ENCODE peak calls at places on chromosomes 11 and 22, in seven cellular contexts. P, D, W, Y, B, V and E are unnamed samples.

GRCh38 chr11:29280452-29280851 is 736.4 kb downstream of the KCNA4 start:
- DNase-seq in B (no peak), V (no peak), W (no peak), D (no peak), Y (no peak), P (no peak), E (no peak)

GRCh38 chr11:66749091-66749490 is 20.1 kb upstream of the SPTBN2 start:
- DNase-seq in Y (no peak), V (no peak), D (no peak), B (no peak), W (no peak), P (no peak), E (no peak)

GRCh38 chr11:10019906-10020682 is 273.9 kb downstream of the SBF2 start:
- DNase-seq in B (no peak), P (no peak), Y (no peak), V (no peak), D (no peak), W (no peak), E (no peak)

GRCh38 chr22:28911777-28912669 is 28.7 kb downstream of the ZNRF3 start:
- DNase-seq in D (no peak), Y (no peak), W (no peak), P (no peak), B (no peak), V (no peak), E (no peak)

GRCh38 chr11:2582958-2583604 is 116.7 kb downstream of the KCNQ1OT1 start:
- DNase-seq in V (peak; percentile 9), P (peak; percentile 9), W (no peak), B (no peak), D (peak; percentile 74), Y (no peak), E (peak; percentile 56)

GRCh38 chr11:40517122-40517521 is 942.3 kb downstream of the LRRC4C start:
- DNase-seq in V (no peak), B (no peak), P (no peak), Y (no peak), W (no peak), D (no peak), E (no peak)

GRCh38 chr11:73236879-73237278 is 18.8 kb downstream of the P2RY2 start:
- DNase-seq in W (peak; percentile 58), B (peak; percentile 70), Y (peak; percentile 41), P (peak; percentile 51), D (peak; percentile 78), V (peak; percentile 58), E (peak; percentile 90)

GRCh38 chr11:71542382-71542781 is 4.6 kb downstream of the KRTAP5-8 start:
- DNase-seq in B (no peak), D (no peak), P (no peak), W (no peak), Y (no peak), V (no peak), E (no peak)

GRCh38 chr11:29300441-29300840 is 716.4 kb downstream of the KCNA4 start:
- DNase-seq in D (no peak), B (no peak), P (no peak), Y (no peak), W (no peak), V (no peak), E (no peak)

GRCh38 chr11:116078101-116078561 is 573.9 kb upstream of the CADM1 start:
- DNase-seq in B (peak; percentile 80), D (no peak), W (no peak), P (no peak), V (no peak), Y (peak; percentile 8), E (peak; percentile 40)

GRCh38 chr22:49183826-49184216 is 643.9 kb downstream of the BRD1 start:
- DNase-seq in B (no peak), V (no peak), W (no peak), P (no peak), D (peak; percentile 56), Y (no peak), E (no peak)

GRCh38 chr11:103297900-103298299 is 188.7 kb downstream of the DYNC2H1 start:
- DNase-seq in Y (no peak), P (no peak), V (no peak), D (no peak), W (no peak), B (no peak), E (no peak)

GRCh38 chr11:103294516-103294915 is 185.3 kb downstream of the DYNC2H1 start:
- DNase-seq in P (no peak), B (no peak), Y (no peak), V (no peak), W (no peak), D (no peak), E (no peak)

DNA sequence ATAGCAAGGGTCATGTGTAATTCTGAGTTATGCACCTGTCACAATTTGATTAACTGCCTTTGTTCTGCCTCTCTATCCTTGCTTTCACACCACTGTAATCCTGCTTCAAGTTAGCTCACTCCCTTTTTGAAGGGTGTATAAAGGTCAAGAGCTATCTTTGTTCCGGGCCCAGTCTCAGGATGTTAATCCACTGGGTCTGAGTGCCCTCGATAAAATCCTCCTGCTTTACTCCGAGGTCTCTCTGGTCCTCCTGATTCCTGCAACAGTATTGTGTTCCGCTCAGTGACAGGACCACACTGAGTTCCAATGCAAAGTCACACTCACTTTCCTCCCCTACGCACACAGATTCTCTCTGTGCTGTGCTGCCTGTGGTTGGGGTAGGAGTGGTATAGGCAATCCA is 186.5 kb downstream of the DYNC2H1 start:
- DNase-seq in V (no peak), W (no peak), P (no peak), Y (no peak), B (peak; percentile 3), D (no peak), E (no peak)
- H3K36me3 ChIP-seq in V (no peaks in the 10 kb centered on the region), W (no peaks in the 10 kb centered on the region), P (peaks cover 55% of the 10 kb centered on the region), Y (no peaks in the 10 kb centered on the region), B (peaks cover 16% of the 10 kb centered on the region), D (peaks cover 31% of the 10 kb centered on the region), E (peaks cover 4% of the 10 kb centered on the region)

DNA sequence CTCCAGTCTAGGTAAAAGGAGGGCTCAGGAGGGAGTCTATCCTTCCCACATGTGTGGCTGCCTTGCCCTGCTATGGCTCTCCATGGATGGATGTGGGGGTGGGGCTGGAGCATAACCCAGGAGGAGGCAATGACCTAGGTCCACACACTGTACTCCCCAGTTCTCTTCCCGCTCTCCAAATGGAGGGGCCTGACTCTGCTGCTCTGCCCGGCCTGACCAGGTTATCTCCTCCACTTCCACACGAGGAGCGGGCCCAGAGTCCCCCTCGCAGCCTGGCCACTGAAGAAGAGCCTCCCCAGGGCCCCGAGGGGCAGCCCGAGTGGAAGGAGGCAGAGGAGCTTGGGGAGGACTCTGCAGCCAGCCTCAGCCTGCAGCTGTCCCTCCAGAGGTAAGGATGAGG is 53.8 kb downstream of the CEP164 start:
- DNase-seq in B (no peak), W (no peak), D (no peak), Y (no peak), P (no peak), V (no peak), E (no peak)
- H3K36me3 ChIP-seq in B (no peaks in the 10 kb centered on the region), W (peaks cover 77% of the 10 kb centered on the region), D (peaks cover 100% of the 10 kb centered on the region), Y (peaks cover 8% of the 10 kb centered on the region), P (peaks cover 46% of the 10 kb centered on the region), V (peaks cover 24% of the 10 kb centered on the region), E (peaks cover 3% of the 10 kb centered on the region)

DNA sequence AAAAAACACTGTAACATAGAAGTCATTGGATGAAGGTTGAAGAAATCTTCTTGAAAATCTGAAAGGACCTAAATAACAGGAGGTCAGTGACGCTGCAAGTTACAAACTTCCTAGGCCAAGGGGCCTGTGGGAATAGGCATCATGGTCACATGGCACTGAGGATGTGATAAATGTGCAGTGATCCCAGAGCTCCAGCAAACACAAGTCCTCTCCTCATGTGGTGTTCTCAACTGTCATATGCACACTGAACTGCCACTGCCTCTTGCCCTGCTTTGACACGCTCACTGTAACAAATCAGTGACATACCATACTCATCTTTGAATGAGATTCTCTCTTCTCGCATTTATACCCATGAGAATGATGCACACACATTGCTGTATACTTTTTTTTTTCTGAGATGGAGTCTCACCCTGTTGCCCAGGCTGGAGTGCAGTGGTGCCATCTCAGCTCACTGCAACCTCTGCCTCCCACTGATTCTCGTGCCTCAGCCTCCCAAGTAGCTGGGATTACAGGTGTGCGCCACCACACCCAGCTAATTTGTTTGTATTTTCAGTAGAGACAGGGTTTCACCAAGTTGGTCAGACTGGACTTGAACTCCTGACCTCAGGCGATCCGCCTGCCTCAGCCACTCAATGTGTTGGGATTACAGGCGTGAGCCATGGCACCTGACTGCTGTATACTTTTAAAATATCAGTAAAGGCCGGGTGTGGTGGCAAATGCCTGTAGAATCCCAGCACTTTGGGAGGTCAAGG is 65.1 kb upstream of the YPEL1 start:
- DNase-seq in Y (no peak), W (no peak), P (no peak), D (no peak), V (no peak), B (no peak), E (no peak)
- H3K36me3 ChIP-seq in Y (peaks cover 8% of the 10 kb centered on the region), W (peaks cover 71% of the 10 kb centered on the region), P (peaks cover 79% of the 10 kb centered on the region), D (peaks cover 100% of the 10 kb centered on the region), V (peaks cover 61% of the 10 kb centered on the region), B (peaks cover 24% of the 10 kb centered on the region), E (peaks cover 12% of the 10 kb centered on the region)

GRCh38 chr22:46660604-46661201 is 40.5 kb downstream of the GRAMD4 start:
- DNase-seq in V (no peak), P (no peak), D (no peak), B (no peak), Y (no peak), W (no peak), E (peak; percentile 79)
- H3K36me3 ChIP-seq in V (peaks cover 19% of the 10 kb centered on the region), P (peaks cover 43% of the 10 kb centered on the region), D (peaks cover 95% of the 10 kb centered on the region), B (no peaks in the 10 kb centered on the region), Y (no peaks in the 10 kb centered on the region), W (no peaks in the 10 kb centered on the region), E (no peaks in the 10 kb centered on the region)

GRCh38 chr11:57917632-57918031 is 106.0 kb upstream of the OR9Q1 start:
- DNase-seq in D (no peak), W (no peak), Y (no peak), B (no peak), V (no peak), P (no peak), E (no peak)
- H3K36me3 ChIP-seq in D (no peaks in the 10 kb centered on the region), W (no peaks in the 10 kb centered on the region), Y (no peaks in the 10 kb centered on the region), B (no peaks in the 10 kb centered on the region), V (no peaks in the 10 kb centered on the region), P (no peaks in the 10 kb centered on the region), E (no peaks in the 10 kb centered on the region)